ENCODE peak calls at places on chromosomes 11 and 22, in nine cellular contexts. S is neural progenitor cell; N is lower leg skin; E is sigmoid colon; F is right lobe of liver; U is naive thymus-derived CD4-positive, alpha-beta T cell; K is fibroblast of lung; R is cardiac muscle cell; V is SK-N-MC. Z is an unnamed sample.

GRCh38 chr11:28048812-28049211 is 59.1 kb downstream of the KIF18A start:
- DNase-seq in R (no peak), V (no peak), F (no peak), E (no peak), U (no peak), S (no peak), N (no peak), K (no peak), Z (no peak)

GRCh38 chr22:45482169-45482568 is 20.5 kb upstream of the FBLN1 start:
- DNase-seq in K (no peak), F (no peak), V (no peak), E (no peak), R (no peak), U (no peak), S (peak; percentile 68), N (no peak), Z (peak; percentile 4)

GRCh38 chr11:116993599-116993998 is 104.6 kb downstream of the SIK3 start:
- DNase-seq in F (no peak), N (no peak), K (peak; percentile 31), S (peak; percentile 68), E (no peak), R (peak; percentile 57), V (no peak), U (no peak), Z (no peak)

GRCh38 chr22:29768052-29768680 is 997 bp downstream of the UQCR10 start:
- DNase-seq in V (no peak), F (no peak), N (no peak), E (no peak), R (no peak), K (no peak), S (no peak), U (no peak), Z (no peak)

GRCh38 chr11:70265341-70265740 is 5.1 kb upstream of the PPFIA1 start:
- DNase-seq in F (no peak), N (no peak), S (no peak), R (no peak), U (no peak), V (peak; percentile 45), K (no peak), E (no peak), Z (no peak)

GRCh38 chr11:72814139-72814830 is at the start of gene ATG16L2:
- DNase-seq in U (peak; percentile 96), N (peak; percentile 69), R (peak; percentile 89), F (peak; percentile 91), E (peak; percentile 93), K (peak; percentile 82), S (peak; percentile 96), V (no peak), Z (peak; percentile 91)

GRCh38 chr11:94151903-94152677 is 23.4 kb downstream of the PANX1 start:
- DNase-seq in K (peak; percentile 76), F (no peak), R (peak; percentile 67), N (peak; percentile 37), V (no peak), E (no peak), U (no peak), S (no peak), Z (no peak)

GRCh38 chr11:118258410-118258809 is 5.7 kb downstream of the MPZL2 start:
- DNase-seq in K (no peak), U (no peak), F (no peak), R (no peak), E (no peak), V (no peak), S (no peak), N (no peak), Z (no peak)

GRCh38 chr11:120815260-120816100 is 208.4 kb upstream of the TBCEL start:
- DNase-seq in R (no peak), N (no peak), E (no peak), V (no peak), S (peak; percentile 36), K (no peak), F (no peak), U (no peak), Z (no peak)

GRCh38 chr22:42368379-42369249 is 63.6 kb downstream of the NFAM1 start:
- DNase-seq in E (peak; percentile 77), V (no peak), N (no peak), S (peak; percentile 76), F (no peak), K (no peak), U (peak; percentile 41), R (no peak), Z (peak; percentile 56)

GRCh38 chr11:75673977-75674582 is 5.2 kb upstream of the MAP6 start:
- DNase-seq in V (no peak), U (peak; percentile 28), F (no peak), N (no peak), K (peak; percentile 42), E (no peak), S (no peak), R (peak; percentile 81), Z (no peak)

GRCh38 chr11:64248578-64248977 is 1.8 kb upstream of the PPP1R14B start:
- DNase-seq in R (no peak), N (no peak), V (no peak), F (no peak), E (no peak), U (no peak), S (peak; percentile 54), K (no peak), Z (no peak)

GRCh38 chr11:2342981-2343380 is 34.1 kb upstream of the CD81 start:
- DNase-seq in F (no peak), N (no peak), E (no peak), K (no peak), U (no peak), R (peak; percentile 52), V (no peak), S (no peak), Z (no peak)

GRCh38 chr22:38986629-38987028 is 4.5 kb downstream of the APOBEC3B start:
- DNase-seq in U (no peak), F (no peak), N (no peak), E (no peak), S (no peak), V (no peak), K (no peak), R (no peak), Z (no peak)

GRCh38 chr22:38984224-38984623 is 2.1 kb downstream of the APOBEC3B start:
- DNase-seq in K (no peak), S (no peak), E (no peak), R (no peak), N (no peak), V (no peak), F (no peak), U (no peak), Z (no peak)

GRCh38 chr22:38981659-38982007 is 514 bp upstream of the APOBEC3B start:
- DNase-seq in E (no peak), F (no peak), S (no peak), U (no peak), V (no peak), K (no peak), R (no peak), N (no peak), Z (no peak)

GRCh38 chr22:38982008-38982927 is at the start of gene APOBEC3B:
- DNase-seq in N (peak; percentile 89), V (no peak), F (peak; percentile 86), K (peak; percentile 94), S (peak; percentile 47), E (peak; percentile 94), U (peak; percentile 79), R (peak; percentile 98), Z (peak; percentile 80)

GRCh38 chr22:38981005-38981658 is 1.0 kb upstream of the APOBEC3B start:
- DNase-seq in R (peak; percentile 49), E (no peak), V (no peak), U (no peak), N (no peak), K (peak; percentile 8), S (peak; percentile 66), F (no peak), Z (no peak)
- H3K4me3 ChIP-seq in R (no peak overlapping the region), E (no peak overlapping the region), V (no peak overlapping the region), U (no peak overlapping the region), N (no peak overlapping the region), K (peak overlapping the region; percentile 45), S (no peak overlapping the region), F (no peak overlapping the region), Z (peak overlapping the region; percentile 43)

GRCh38 chr11:283405-284080 is 5.3 kb downstream of the NLRP6 start:
- DNase-seq in R (no peak), N (no peak), F (no peak), E (no peak), U (peak; percentile 16), K (no peak), S (no peak), V (no peak), Z (no peak)
- H3K4me3 ChIP-seq in R (no peak overlapping the region), N (no peak overlapping the region), F (no peak overlapping the region), E (no peak overlapping the region), U (no peak overlapping the region), K (no peak overlapping the region), S (no peak overlapping the region), V (no peak overlapping the region), Z (no peak overlapping the region)

GRCh38 chr11:68008381-68009337 is 1.5 kb upstream of the ALDH3B1 start:
- DNase-seq in K (no peak), S (no peak), U (no peak), R (no peak), E (peak; percentile 70), V (no peak), F (peak; percentile 68), N (no peak), Z (peak; percentile 74)

GRCh38 chr11:68012044-68012842 is 2.1 kb downstream of the ALDH3B1 start:
- DNase-seq in E (no peak), U (no peak), V (no peak), S (no peak), F (no peak), N (no peak), R (no peak), K (no peak), Z (peak; percentile 71)

GRCh38 chr11:68009391-68010000 is 631 bp upstream of the ALDH3B1 start:
- DNase-seq in K (peak; percentile 62), V (no peak), U (no peak), S (no peak), F (no peak), N (no peak), E (no peak), R (peak; percentile 61), Z (no peak)

GRCh38 chr11:68011046-68011943 is 1.2 kb downstream of the ALDH3B1 start:
- DNase-seq in E (no peak), S (no peak), F (no peak), R (no peak), V (no peak), U (no peak), N (no peak), K (no peak), Z (no peak)

GRCh38 chr11:68010058-68011041 is at the start of gene ALDH3B1:
- DNase-seq in S (peak; percentile 57), V (no peak), U (no peak), E (peak; percentile 96), R (peak; percentile 92), N (peak; percentile 89), F (peak; percentile 98), K (peak; percentile 91), Z (peak; percentile 98)
- H3K4me3 ChIP-seq in S (no peak within 1 kb of the TSS), V (no peak within 1 kb of the TSS), U (no peak within 1 kb of the TSS), E (peak within 1 kb of the TSS; percentile 50), R (no peak within 1 kb of the TSS), N (no peak within 1 kb of the TSS), F (peak within 1 kb of the TSS; percentile 12), K (peak within 1 kb of the TSS; percentile 67), Z (peak within 1 kb of the TSS; percentile 62)

DNA sequence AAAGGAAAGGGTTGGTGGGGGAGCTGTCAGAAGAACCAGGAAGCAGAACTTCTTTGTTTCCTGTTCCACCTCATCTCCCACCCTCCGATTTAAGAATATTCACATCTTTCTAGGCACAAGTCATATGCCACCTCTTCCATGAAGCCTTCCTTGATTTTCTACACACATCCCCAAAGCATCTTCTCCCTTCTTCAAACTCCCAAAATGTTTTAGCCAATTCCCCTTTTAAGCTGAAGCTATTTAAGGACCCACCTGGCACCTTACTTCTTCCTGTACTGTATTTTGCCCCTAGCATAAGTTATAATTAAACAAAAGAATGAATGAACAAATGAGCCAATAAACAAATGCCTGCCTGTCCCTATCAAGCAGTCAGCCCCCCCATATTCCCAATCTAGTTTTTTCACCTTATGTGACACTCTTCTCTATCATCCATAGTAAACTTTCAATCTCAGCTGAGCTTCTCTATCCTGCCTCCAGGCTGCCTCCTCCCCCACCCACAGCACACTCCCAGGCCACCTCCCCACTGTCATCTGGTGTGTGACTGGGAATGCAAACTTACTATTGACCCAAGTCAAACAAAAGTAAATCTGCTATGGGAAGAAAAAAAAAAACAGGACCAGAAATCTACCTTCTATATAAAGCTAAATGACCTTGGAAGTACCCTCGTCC is 3.9 kb downstream of the TNKS1BP1 start:
- DNase-seq in K (no peak), V (no peak), R (no peak), S (no peak), N (no peak), F (no peak), U (no peak), E (no peak), Z (no peak)
- H3K4me3 ChIP-seq in K (peak overlapping the region; percentile 91), V (peak overlapping the region; percentile 79), R (no peak overlapping the region), S (no peak overlapping the region), N (no peak overlapping the region), F (peak overlapping the region; percentile 28), U (no peak overlapping the region), E (no peak overlapping the region), Z (peak overlapping the region; percentile 74)

Z was measured in lower lobe of right lung.